ENCODE peak calls at places on chromosomes 2 and 18, in six cellular contexts. G is Panc1, V is right cardiac atrium, Y is kidney, D is IMR-90, N is cardiac fibroblast. A is an unnamed sample.

GRCh38 chr2:99942948-99943347 is 199.4 kb downstream of the AFF3 start:
- DNase-seq in G (no peak), D (no peak), V (no peak), Y (no peak), N (no peak), A (no peak)

GRCh38 chr18:76376668-76377358 is 118.2 kb downstream of the ZNF516 start:
- DNase-seq in D (no peak), G (no peak), N (no peak), Y (no peak), V (no peak), A (peak)

GRCh38 chr2:127174977-127175376 is 45.1 kb downstream of the CYP27C1 start:
- DNase-seq in N (peak), Y (peak), G (no peak), D (peak), V (peak), A (no peak)

GRCh38 chr2:38376346-38376682 is 759 bp downstream of the ATL2 start:
- DNase-seq in V (no peak), G (peak), Y (no peak), N (peak), D (peak), A (no peak)

GRCh38 chr2:230721712-230722111 is 9.1 kb downstream of the CAB39 start:
- DNase-seq in N (peak), Y (no peak), G (no peak), V (no peak), D (no peak), A (no peak)

GRCh38 chr18:23479829-23480505 is 23.3 kb upstream of the RMC1 start:
- DNase-seq in N (no peak), D (no peak), G (no peak), Y (no peak), V (no peak), A (no peak)

GRCh38 chr2:164141271-164141670 is 405.5 kb upstream of the FIGN start:
- DNase-seq in D (no peak), Y (no peak), G (no peak), V (no peak), N (no peak), A (no peak)

GRCh38 chr2:85537600-85538506 is 1.1 kb upstream of the MAT2A start:
- DNase-seq in V (peak), N (peak), G (no peak), D (no peak), Y (peak), A (peak)

GRCh38 chr2:226647626-226648518 is 151.7 kb downstream of the IRS1 start:
- DNase-seq in Y (peak), N (no peak), V (no peak), G (no peak), D (peak), A (no peak)

GRCh38 chr2:171319164-171319810 is 114.5 kb downstream of the METTL8 start:
- DNase-seq in Y (no peak), V (no peak), D (peak), N (peak), G (no peak), A (no peak)

GRCh38 chr2:229586746-229587705 is 127.3 kb downstream of the DNER start:
- DNase-seq in G (peak), V (peak), N (peak), D (peak), Y (peak), A (peak)

GRCh38 chr2:190202604-190203003 is 117.0 kb downstream of the HIBCH start:
- DNase-seq in N (no peak), D (no peak), Y (no peak), V (no peak), G (no peak), A (no peak)

GRCh38 chr18:48440924-48441323 is 31.7 kb upstream of the ZBTB7C start:
- DNase-seq in Y (no peak), N (no peak), D (no peak), G (no peak), V (no peak), A (no peak)

GRCh38 chr2:33502025-33502424 is 25.6 kb downstream of the RASGRP3 start:
- DNase-seq in G (no peak), V (no peak), Y (no peak), N (no peak), D (no peak), A (no peak)

GRCh38 chr2:84741182-84741822 is 139.6 kb downstream of the TRABD2A start:
- DNase-seq in V (peak), Y (no peak), D (peak), N (peak), G (peak), A (no peak)

GRCh38 chr2:191315365-191315752 is 70.2 kb downstream of the MYO1B start:
- DNase-seq in N (no peak), D (no peak), Y (no peak), G (no peak), V (no peak), A (no peak)

GRCh38 chr2:163570391-163570790 is 165.4 kb downstream of the FIGN start:
- DNase-seq in D (no peak), Y (no peak), V (no peak), N (no peak), G (no peak), A (no peak)

GRCh38 chr2:71611247-71611646 is 157.9 kb downstream of the DYSF start:
- DNase-seq in D (no peak), N (no peak), Y (peak), G (no peak), V (peak), A (peak)

GRCh38 chr2:128302744-128303067 is 16.0 kb downstream of the HS6ST1 start:
- DNase-seq in Y (peak), G (no peak), D (no peak), N (no peak), V (no peak), A (no peak)

GRCh38 chr2:149562304-149562703 is 25.3 kb downstream of the MMADHC start:
- DNase-seq in G (no peak), Y (no peak), V (no peak), N (peak), D (peak), A (no peak)

GRCh38 chr2:8680931-8681760 is 710 bp upstream of the ID2 start:
- DNase-seq in N (peak), Y (peak), V (peak), G (no peak), D (peak), A (peak)

GRCh38 chr2:166565501-166565900 is 71.5 kb upstream of the SCN7A start:
- DNase-seq in V (no peak), G (no peak), Y (no peak), D (no peak), N (no peak), A (no peak)

GRCh38 chr2:47509250-47509649 is 106.3 kb downstream of the MSH2 start:
- DNase-seq in D (no peak), Y (no peak), N (peak), V (no peak), G (no peak), A (no peak)

GRCh38 chr2:217641987-217642386 is 360.8 kb downstream of the TNS1 start:
- DNase-seq in V (no peak), G (no peak), D (no peak), N (no peak), Y (no peak), A (no peak)

GRCh38 chr2:23492941-23493340 is 108.0 kb downstream of the KLHL29 start:
- DNase-seq in G (no peak), V (peak), D (no peak), Y (no peak), N (no peak), A (no peak)

GRCh38 chr2:239268082-239268481 is 132.7 kb downstream of the HDAC4 start:
- DNase-seq in D (no peak), V (peak), N (no peak), Y (peak), G (no peak), A (no peak)

GRCh38 chr2:96148410-96149217 is 3.4 kb upstream of the DUSP2 start:
- DNase-seq in Y (peak), G (no peak), V (peak), N (peak), D (peak), A (peak)
- H3K4me3 ChIP-seq in Y (no peak), G (no peak), V (no peak), N (no peak), D (no peak), A (no peak)

DNA sequence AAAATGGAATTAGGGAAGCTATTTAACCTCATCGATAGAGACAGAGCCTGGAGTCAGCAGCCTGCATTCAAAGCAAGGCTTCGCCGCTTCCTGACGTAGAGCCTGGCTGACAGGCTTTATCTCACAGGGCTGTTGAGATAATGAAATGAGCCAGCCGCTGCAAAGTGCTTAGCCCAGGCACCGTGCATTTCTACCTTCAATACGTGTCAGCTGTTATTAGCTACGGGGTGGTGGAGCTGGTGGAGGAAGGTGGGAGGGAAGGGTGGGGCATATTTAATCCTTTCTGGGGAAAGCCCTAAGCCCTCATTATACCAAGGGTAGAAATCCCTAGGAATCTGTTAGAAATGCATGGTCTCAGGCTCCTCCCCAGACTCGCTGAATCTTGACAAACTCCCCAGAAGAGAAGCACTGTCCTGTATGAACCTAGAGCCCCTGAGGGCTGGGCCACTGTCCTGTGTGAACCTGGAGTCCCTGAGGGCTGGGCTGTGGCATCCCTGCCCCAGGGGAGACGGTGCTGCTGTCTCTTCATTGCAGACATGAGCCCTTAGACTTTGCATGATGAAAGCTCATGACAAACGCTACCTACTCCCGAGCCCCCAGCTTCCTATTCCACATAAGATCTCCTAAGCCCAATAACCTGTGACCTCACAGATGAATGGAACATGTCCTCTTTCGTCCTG is 72.4 kb downstream of the ALPK2 start:
- DNase-seq in G (no peak), N (no peak), D (no peak), V (peak), Y (no peak), A (no peak)
- H3K4me3 ChIP-seq in G (no peak), N (no peak), D (no peak), V (no peak), Y (no peak), A (no peak)

DNA sequence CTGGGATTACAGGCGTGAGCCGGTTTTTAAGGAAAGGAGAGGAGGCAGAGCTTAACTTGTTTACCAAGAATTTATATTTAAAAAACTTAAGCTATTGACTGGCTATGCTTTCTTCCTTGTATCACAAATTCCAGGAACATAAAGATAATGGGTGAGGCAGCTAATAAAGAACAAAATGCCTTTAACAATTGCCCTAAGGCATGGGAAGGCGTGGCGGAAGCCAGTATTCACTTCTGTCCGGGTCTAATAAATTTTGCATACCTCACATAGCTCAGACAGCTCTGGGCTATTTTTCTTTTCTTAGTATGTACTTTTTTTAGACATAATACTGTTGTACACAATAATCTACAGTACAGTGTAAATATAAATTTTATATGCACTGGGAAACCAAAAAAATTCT is 1.0 kb upstream of the LDAH start:
- DNase-seq in G (no peak), N (no peak), V (no peak), Y (no peak), D (no peak), A (no peak)
- H3K4me3 ChIP-seq in G (no peak), N (no peak), V (no peak), Y (no peak), D (no peak), A (no peak)

GRCh38 chr2:208249241-208249640 is 5.6 kb downstream of the IDH1 start:
- DNase-seq in G (no peak), Y (no peak), V (no peak), N (no peak), D (no peak), A (no peak)

GRCh38 chr2:208248601-208249000 is 6.3 kb downstream of the IDH1 start:
- DNase-seq in D (no peak), G (no peak), N (no peak), V (no peak), Y (no peak), A (no peak)

GRCh38 chr2:208251098-208251497 is 3.8 kb downstream of the IDH1 start:
- DNase-seq in N (no peak), V (no peak), G (no peak), D (no peak), Y (no peak), A (no peak)

GRCh38 chr2:208252766-208253492 is 1.9 kb downstream of the IDH1 start:
- DNase-seq in G (no peak), V (no peak), D (no peak), Y (no peak), N (no peak), A (no peak)

GRCh38 chr2:208250401-208250800 is 4.5 kb downstream of the IDH1 start:
- DNase-seq in D (peak), Y (no peak), G (no peak), V (no peak), N (peak), A (no peak)
- H3K4me3 ChIP-seq in D (no peak), Y (no peak), G (no peak), V (no peak), N (no peak), A (no peak)

GRCh38 chr2:132426033-132426432 is 9.4 kb downstream of the GPR39 start:
- DNase-seq in Y (no peak), D (no peak), V (no peak), G (no peak), N (no peak), A (no peak)

GRCh38 chr2:132426621-132427020 is 10.0 kb downstream of the GPR39 start:
- DNase-seq in G (no peak), Y (no peak), D (no peak), N (no peak), V (no peak), A (no peak)

GRCh38 chr2:132430895-132431294 is 14.3 kb downstream of the GPR39 start:
- DNase-seq in D (no peak), Y (no peak), N (no peak), V (no peak), G (no peak), A (no peak)

GRCh38 chr2:132429351-132429750 is 12.7 kb downstream of the GPR39 start:
- DNase-seq in D (no peak), V (no peak), Y (no peak), G (no peak), N (no peak), A (no peak)

GRCh38 chr2:132429941-132430573 is 13.5 kb downstream of the GPR39 start:
- DNase-seq in Y (no peak), D (no peak), N (no peak), G (no peak), V (no peak), A (no peak)
- H3K4me3 ChIP-seq in Y (no peak), D (no peak), N (no peak), G (no peak), V (no peak), A (no peak)

DNA sequence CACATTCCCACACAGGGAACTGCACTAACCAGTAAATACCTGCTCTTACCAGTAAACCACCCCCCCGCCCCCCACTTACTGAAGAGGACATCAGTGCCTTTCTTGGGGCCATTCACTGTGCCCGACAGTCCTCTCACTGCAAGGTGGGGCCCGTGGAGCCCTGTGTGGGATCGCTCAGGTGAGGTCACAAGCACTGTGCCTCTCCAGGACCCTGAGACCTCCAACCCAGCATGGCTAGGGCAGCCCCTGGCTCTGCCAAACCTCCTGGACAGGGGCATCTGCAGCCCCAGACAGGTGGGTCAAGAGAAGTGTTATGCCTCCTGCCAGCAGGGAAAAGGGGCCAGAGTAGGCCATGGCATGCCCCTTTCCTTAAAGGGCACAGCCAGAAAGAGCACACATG is 6.7 kb upstream of the NEURL3 start:
- DNase-seq in V (no peak), D (no peak), G (no peak), N (no peak), Y (no peak), A (no peak)
- H3K4me3 ChIP-seq in V (no peak), D (no peak), G (no peak), N (no peak), Y (no peak), A (no peak)

GRCh38 chr2:101152195-101153076 is 1.3 kb upstream of the TBC1D8 start:
- DNase-seq in V (peak), G (peak), N (peak), Y (peak), D (peak), A (no peak)
- H3K4me3 ChIP-seq in V (peak), G (peak), N (no peak), Y (peak), D (peak), A (peak)

A was measured in left lung.